ENCODE peak calls at places on chromosomes 12 and 14, in ten cellular contexts. G is IMR-90; F is aorta; W is A549; Z is HepG2; L is H9; R is lung; M is HCT116; E is Caco-2; U is CD8-positive, alpha-beta memory T cell. A is an unnamed sample.
A peak's percentile ranks its signal among the peaks of the same experiment; 100 is the strongest.

GRCh38 chr12:38142974-38143373 is 173.6 kb upstream of the ALG10B start:
- DNase-seq in W (peak; percentile 42), U (no peak), L (no peak), M (no peak), R (no peak), E (no peak), G (no peak), F (no peak), Z (peak; percentile 15), A (no peak)

GRCh38 chr12:92759634-92760268 is 57.0 kb downstream of the PLEKHG7 start:
- DNase-seq in G (peak; percentile 97), W (peak; percentile 84), L (no peak), M (peak; percentile 77), Z (no peak), R (no peak), U (no peak), E (no peak), F (no peak), A (peak; percentile 41)

GRCh38 chr12:65911321-65911720 is 87.0 kb downstream of the HMGA2 start:
- DNase-seq in M (no peak), F (no peak), W (no peak), Z (no peak), E (no peak), G (peak; percentile 53), R (no peak), L (no peak), U (no peak), A (peak; percentile 95)

GRCh38 chr14:73785336-73785833 is 66.2 kb upstream of the PTGR2 start:
- DNase-seq in G (peak; percentile 93), E (no peak), L (peak; percentile 36), R (no peak), U (no peak), M (no peak), Z (peak; percentile 50), W (peak; percentile 66), F (peak; percentile 70), A (peak; percentile 93)

GRCh38 chr12:89947437-89948265 is 239.0 kb upstream of the ATP2B1 start:
- DNase-seq in M (no peak), F (no peak), U (no peak), E (no peak), W (peak; percentile 92), L (no peak), R (no peak), G (peak; percentile 95), Z (no peak), A (no peak)

GRCh38 chr12:112107728-112108447 is 695 bp downstream of the NAA25 start:
- DNase-seq in L (peak; percentile 41), W (peak; percentile 36), M (no peak), U (peak; percentile 14), E (peak; percentile 54), G (no peak), Z (no peak), R (peak; percentile 33), F (no peak), A (peak; percentile 53)

GRCh38 chr12:119803391-119803791 is 73.7 kb downstream of the CIT start:
- DNase-seq in E (no peak), L (peak; percentile 80), F (no peak), G (peak; percentile 42), W (no peak), Z (no peak), U (no peak), R (no peak), M (no peak), A (no peak)

GRCh38 chr14:59189281-59189821 is 884 bp downstream of the DAAM1 start:
- DNase-seq in Z (no peak), G (peak; percentile 18), E (no peak), U (peak; percentile 39), L (peak; percentile 28), W (peak; percentile 1), F (peak; percentile 79), R (no peak), M (no peak), A (no peak)

GRCh38 chr14:26597136-26598080 is at the start of gene NOVA1:
- DNase-seq in R (no peak), W (peak; percentile 11), Z (no peak), F (peak; percentile 78), E (no peak), L (peak; percentile 62), G (no peak), U (no peak), M (no peak), A (peak; percentile 55)

GRCh38 chr14:71651228-71651627 is 281.0 kb upstream of the RGS6 start:
- DNase-seq in R (no peak), E (no peak), M (no peak), L (no peak), F (no peak), W (no peak), G (peak; percentile 95), Z (no peak), U (no peak), A (no peak)

GRCh38 chr12:98232753-98233385 is 282.5 kb upstream of the TMPO start:
- DNase-seq in E (no peak), Z (peak; percentile 25), L (no peak), F (no peak), R (no peak), W (no peak), U (no peak), G (no peak), M (no peak), A (no peak)

DNA sequence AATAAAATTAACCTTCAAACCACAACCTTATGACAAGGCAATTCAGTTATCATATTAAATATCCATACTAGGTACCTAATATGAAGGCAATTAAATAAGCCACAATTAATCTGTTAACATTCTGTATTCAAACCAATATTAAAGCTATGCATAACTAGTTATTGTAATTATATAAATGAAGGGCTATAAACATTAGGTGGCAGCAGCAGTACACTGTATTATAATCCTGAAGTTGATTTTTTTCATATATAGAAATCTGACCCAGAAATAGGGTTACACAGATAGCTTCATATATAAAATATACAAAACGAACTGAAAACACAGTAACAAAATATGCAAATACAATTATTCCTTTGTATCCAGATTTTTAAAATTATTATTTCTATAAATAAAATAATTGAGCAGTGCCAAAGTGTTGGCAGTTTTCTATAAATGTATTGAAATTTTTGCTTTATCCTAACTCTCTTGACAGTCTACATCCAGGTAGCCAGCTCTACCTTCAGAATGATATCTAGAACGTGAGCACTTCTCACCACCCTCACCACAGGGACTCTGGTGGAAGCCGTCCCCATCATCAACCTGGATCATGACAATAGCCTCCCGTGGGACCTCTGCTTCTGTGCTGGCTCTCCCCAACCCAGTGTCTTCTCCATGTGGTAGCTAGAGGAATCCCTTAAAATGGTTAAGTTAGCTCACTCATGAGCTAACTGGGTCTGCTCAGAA is 136.2 kb downstream of the MED13L start:
- DNase-seq in U (no peak), L (no peak), M (no peak), R (no peak), W (no peak), F (no peak), Z (no peak), G (no peak), E (no peak), A (no peak)
- H3K4me1 ChIP-seq in U (peaks cover 30% of the 10 kb centered on the region), L (peaks cover 12% of the 10 kb centered on the region), M (peaks cover 74% of the 10 kb centered on the region), R (peaks cover 20% of the 10 kb centered on the region), W (peaks cover 75% of the 10 kb centered on the region), F (peaks cover 6% of the 10 kb centered on the region), Z (peaks cover 33% of the 10 kb centered on the region), G (peaks cover 12% of the 10 kb centered on the region), E (peaks cover 19% of the 10 kb centered on the region), A (peaks cover 48% of the 10 kb centered on the region)

GRCh38 chr14:99541677-99542470 is 60.7 kb downstream of the CCNK start:
- DNase-seq in G (no peak), F (no peak), R (no peak), E (no peak), Z (no peak), U (no peak), L (no peak), M (no peak), W (no peak), A (peak; percentile 40)

GRCh38 chr14:99538733-99539132 is 57.5 kb downstream of the CCNK start:
- DNase-seq in W (no peak), M (no peak), R (no peak), U (no peak), E (no peak), F (no peak), Z (no peak), L (no peak), G (no peak), A (no peak)

GRCh38 chr14:99541211-99541610 is 60.0 kb downstream of the CCNK start:
- DNase-seq in M (no peak), F (no peak), U (no peak), L (no peak), G (no peak), E (no peak), Z (no peak), W (no peak), R (no peak), A (no peak)

GRCh38 chr14:99539503-99539902 is 58.3 kb downstream of the CCNK start:
- DNase-seq in E (no peak), R (no peak), F (no peak), U (no peak), L (no peak), G (no peak), Z (no peak), W (no peak), M (no peak), A (no peak)

DNA sequence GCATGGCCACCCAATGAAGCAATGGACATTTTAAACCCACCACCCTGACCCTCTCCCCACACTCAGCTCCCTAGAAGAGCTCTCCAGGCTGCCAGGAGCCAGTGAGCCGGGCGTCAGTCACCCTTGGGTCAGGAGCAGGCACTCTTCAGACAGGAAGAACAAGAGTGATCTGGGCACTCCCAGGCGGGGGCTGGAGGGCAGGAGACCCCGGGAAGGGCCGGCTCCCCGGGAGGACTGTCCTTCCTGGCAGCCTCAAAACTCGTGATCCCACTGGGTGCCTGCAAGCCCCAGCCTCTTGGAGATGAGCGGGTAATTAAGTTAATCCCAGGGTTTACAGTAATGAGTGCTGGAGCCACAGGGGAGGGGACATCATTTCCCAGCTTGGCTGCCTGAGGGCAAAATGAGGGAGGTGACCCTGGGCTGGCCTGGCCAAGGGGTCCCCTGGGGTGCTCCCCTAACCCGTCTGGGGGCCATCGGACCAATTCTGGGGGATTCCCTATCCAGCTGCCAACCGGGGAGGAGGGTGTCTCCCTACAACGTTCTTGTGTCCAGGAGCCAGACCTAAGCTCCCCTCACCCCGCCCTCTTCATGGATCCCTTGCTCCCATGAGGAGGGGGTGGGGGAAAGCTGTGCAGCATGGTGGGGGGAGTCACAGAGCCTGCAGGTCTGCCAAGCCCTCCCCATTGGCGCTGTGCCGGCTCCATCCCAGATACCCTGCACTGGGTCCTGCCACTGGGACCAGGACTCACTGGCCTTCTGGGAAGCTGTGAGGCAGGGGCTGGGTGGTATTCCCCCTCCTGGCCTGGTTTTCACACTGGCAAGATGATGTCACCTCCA is 59.2 kb downstream of the CCNK start:
- DNase-seq in G (no peak), M (no peak), L (no peak), F (no peak), U (no peak), E (no peak), R (no peak), W (no peak), Z (no peak), A (peak; percentile 36)
- H3K4me1 ChIP-seq in G (peaks cover 28% of the 10 kb centered on the region), M (peaks cover 35% of the 10 kb centered on the region), L (no peaks in the 10 kb centered on the region), F (no peaks in the 10 kb centered on the region), U (no peaks in the 10 kb centered on the region), E (peaks cover 22% of the 10 kb centered on the region), R (peaks cover 5% of the 10 kb centered on the region), W (peaks cover 51% of the 10 kb centered on the region), Z (peaks cover 55% of the 10 kb centered on the region), A (peaks cover 54% of the 10 kb centered on the region)

GRCh38 chr12:88339254-88339949 is 197.3 kb downstream of the TMTC3 start:
- DNase-seq in G (peak; percentile 85), L (no peak), E (no peak), Z (no peak), M (peak; percentile 3), W (no peak), F (no peak), R (no peak), U (no peak), A (no peak)
- H3K4me1 ChIP-seq in G (peaks cover under 1% of the 10 kb centered on the region), L (no peaks in the 10 kb centered on the region), E (no peaks in the 10 kb centered on the region), Z (no peaks in the 10 kb centered on the region), M (peaks cover 8% of the 10 kb centered on the region), W (no peaks in the 10 kb centered on the region), F (no peaks in the 10 kb centered on the region), R (no peaks in the 10 kb centered on the region), U (no peaks in the 10 kb centered on the region), A (no peaks in the 10 kb centered on the region)

GRCh38 chr14:68941820-68942219 is 37.3 kb downstream of the ACTN1 start:
- DNase-seq in Z (peak; percentile 88), G (peak; percentile 90), R (no peak), F (peak; percentile 84), W (peak; percentile 95), M (no peak), E (peak; percentile 76), U (no peak), L (peak; percentile 89), A (peak; percentile 54)
- H3K4me1 ChIP-seq in Z (peaks cover 96% of the 10 kb centered on the region), G (peaks cover 72% of the 10 kb centered on the region), R (peaks cover 39% of the 10 kb centered on the region), F (peaks cover 7% of the 10 kb centered on the region), W (peaks cover 95% of the 10 kb centered on the region), M (peaks cover 76% of the 10 kb centered on the region), E (peaks cover 69% of the 10 kb centered on the region), U (peaks cover 59% of the 10 kb centered on the region), L (peaks cover 16% of the 10 kb centered on the region), A (peaks cover 74% of the 10 kb centered on the region)